ENCODE peak calls at places on chromosome 20, in eight cellular contexts. J is iris pigment epithelial cell; O is kidney tubule cell; I is effector memory CD4-positive, alpha-beta T cell; R is GM23248; M is mucosa of gallbladder; X is lower lobe of right lung; P is A673. A is an unnamed sample.

GRCh38 chr20:59191756-59192532 is 28.3 kb downstream of the ZNF831 start:
- DNase-seq in J (no peak), O (no peak), I (no peak), R (no peak), M (no peak), X (no peak), P (no peak), A (no peak)

GRCh38 chr20:46400253-46400652 is 6.2 kb downstream of the ELMO2 start:
- DNase-seq in J (peak), O (no peak), I (no peak), R (peak), M (no peak), X (no peak), P (peak), A (peak)

GRCh38 chr20:52219441-52219840 is 27.9 kb upstream of the ZFP64 start:
- DNase-seq in J (peak), O (no peak), I (no peak), R (no peak), M (no peak), X (no peak), P (peak), A (no peak)

GRCh38 chr20:709421-709820 is 33.8 kb upstream of the SCRT2 start:
- DNase-seq in J (no peak), O (no peak), I (no peak), R (peak), M (peak), X (no peak), P (peak), A (no peak)

GRCh38 chr20:25279403-25279802 is 31.5 kb downstream of the PYGB start:
- DNase-seq in J (peak), O (no peak), I (no peak), R (no peak), M (no peak), X (peak), P (no peak), A (no peak)

GRCh38 chr20:57904706-57905105 is 194.9 kb upstream of the PMEPA1 start:
- DNase-seq in J (no peak), O (peak), I (no peak), R (no peak), M (no peak), X (no peak), P (no peak), A (no peak)

GRCh38 chr20:15643713-15644112 is 929.5 kb downstream of the KIF16B start:
- DNase-seq in J (peak), O (no peak), I (no peak), R (peak), M (no peak), X (no peak), P (peak), A (no peak)

GRCh38 chr20:21251278-21251677 is 51.9 kb upstream of the XRN2 start:
- DNase-seq in J (peak), O (peak), I (no peak), R (no peak), M (no peak), X (no peak), P (no peak), A (no peak)

GRCh38 chr20:11178946-11179654 is 505.3 kb upstream of the JAG1 start:
- DNase-seq in J (peak), O (peak), I (no peak), R (peak), M (no peak), X (no peak), P (peak), A (peak)

GRCh38 chr20:1418335-1418734 is 25.5 kb upstream of the FKBP1A start:
- DNase-seq in J (peak), O (peak), I (no peak), R (peak), M (no peak), X (no peak), P (no peak), A (peak)

GRCh38 chr20:2403291-2404052 is 22.8 kb downstream of the TGM6 start:
- DNase-seq in J (no peak), O (no peak), I (no peak), R (no peak), M (no peak), X (no peak), P (no peak), A (no peak)

GRCh38 chr20:1897486-1897885 is 2.3 kb downstream of the SIRPA start:
- DNase-seq in J (peak), O (no peak), I (no peak), R (peak), M (peak), X (no peak), P (peak), A (no peak)

GRCh38 chr20:63305393-63305792 is 12.4 kb downstream of the COL20A1 start:
- DNase-seq in J (no peak), O (no peak), I (no peak), R (no peak), M (no peak), X (no peak), P (no peak), A (no peak)

GRCh38 chr20:663315-664090 is 10.5 kb upstream of the SRXN1 start:
- DNase-seq in J (peak), O (peak), I (no peak), R (peak), M (no peak), X (no peak), P (no peak), A (no peak)

GRCh38 chr20:7496394-7497111 is 443.7 kb downstream of the HAO1 start:
- DNase-seq in J (peak), O (peak), I (no peak), R (peak), M (no peak), X (no peak), P (no peak), A (peak)

GRCh38 chr20:50191065-50191565 is 485 bp downstream of the CEBPB start:
- DNase-seq in J (peak), O (peak), I (peak), R (peak), M (peak), X (peak), P (peak), A (peak)

GRCh38 chr20:17854307-17854903 is 114.2 kb downstream of the SNX5 start:
- DNase-seq in J (peak), O (peak), I (no peak), R (peak), M (peak), X (no peak), P (no peak), A (no peak)

GRCh38 chr20:3710703-3711417 is 1.5 kb downstream of the SIGLEC1 start:
- DNase-seq in J (peak), O (peak), I (peak), R (peak), M (peak), X (peak), P (peak), A (no peak)